ENCODE peak calls at places on chromosomes 6 and 20, in ten cellular contexts. Y is left lung, I is MCF 10A, X is mesothelial cell of epicardium, D is bronchial epithelial cell, J is WERI-Rb-1, N is lower leg skin, E is AG04449, H is GM12865, Z is GM06990. K is an unnamed sample.

GRCh38 chr20:58697867-58698703 is 5.5 kb downstream of the NPEPL1 start:
- DNase-seq in Y (peak; percentile 13), I (no peak), X (no peak), D (no peak), J (no peak), N (no peak), E (no peak), H (no peak), Z (no peak), K (no peak)

GRCh38 chr6:40912158-40912946 is 126.7 kb downstream of the UNC5CL start:
- DNase-seq in Y (no peak), I (peak; percentile 89), X (no peak), D (peak; percentile 91), J (peak; percentile 87), N (no peak), E (no peak), H (peak; percentile 81), Z (no peak), K (peak; percentile 60)

GRCh38 chr20:50121858-50122271 is 8.9 kb upstream of the UBE2V1 start:
- DNase-seq in Y (no peak), I (peak; percentile 35), X (no peak), D (peak; percentile 55), J (no peak), N (no peak), E (no peak), H (no peak), Z (no peak), K (no peak)

GRCh38 chr6:145009691-145010090 is 724.6 kb downstream of the UTRN start:
- DNase-seq in Y (no peak), I (no peak), X (no peak), D (no peak), J (no peak), N (no peak), E (no peak), H (no peak), Z (no peak), K (no peak)

GRCh38 chr20:45059022-45059728 is 41.8 kb downstream of the KCNS1 start:
- DNase-seq in Y (no peak), I (peak; percentile 75), X (no peak), D (peak; percentile 87), J (no peak), N (no peak), E (no peak), H (no peak), Z (no peak), K (no peak)

GRCh38 chr6:85640806-85641205 is 1.9 kb downstream of the SYNCRIP start:
- DNase-seq in Y (no peak), I (no peak), X (no peak), D (no peak), J (no peak), N (no peak), E (no peak), H (no peak), Z (no peak), K (no peak)

GRCh38 chr20:17036546-17036945 is 190.3 kb upstream of the PCSK2 start:
- DNase-seq in Y (no peak), I (no peak), X (no peak), D (no peak), J (no peak), N (no peak), E (no peak), H (no peak), Z (no peak), K (no peak)

GRCh38 chr6:154805288-154805911 is 72.2 kb downstream of the SCAF8 start:
- DNase-seq in Y (no peak), I (peak; percentile 47), X (no peak), D (peak; percentile 43), J (no peak), N (no peak), E (no peak), H (peak; percentile 60), Z (no peak), K (peak; percentile 25)

GRCh38 chr20:59824711-59825562 is 108.5 kb downstream of the SYCP2 start:
- DNase-seq in Y (no peak), I (no peak), X (no peak), D (no peak), J (no peak), N (peak; percentile 11), E (no peak), H (no peak), Z (no peak), K (no peak)

GRCh38 chr6:55578537-55579363 is at the start of gene HMGCLL1:
- DNase-seq in Y (peak; percentile 54), I (peak; percentile 10), X (peak; percentile 35), D (peak; percentile 20), J (peak; percentile 78), N (no peak), E (no peak), H (no peak), Z (peak; percentile 3), K (no peak)

DNA sequence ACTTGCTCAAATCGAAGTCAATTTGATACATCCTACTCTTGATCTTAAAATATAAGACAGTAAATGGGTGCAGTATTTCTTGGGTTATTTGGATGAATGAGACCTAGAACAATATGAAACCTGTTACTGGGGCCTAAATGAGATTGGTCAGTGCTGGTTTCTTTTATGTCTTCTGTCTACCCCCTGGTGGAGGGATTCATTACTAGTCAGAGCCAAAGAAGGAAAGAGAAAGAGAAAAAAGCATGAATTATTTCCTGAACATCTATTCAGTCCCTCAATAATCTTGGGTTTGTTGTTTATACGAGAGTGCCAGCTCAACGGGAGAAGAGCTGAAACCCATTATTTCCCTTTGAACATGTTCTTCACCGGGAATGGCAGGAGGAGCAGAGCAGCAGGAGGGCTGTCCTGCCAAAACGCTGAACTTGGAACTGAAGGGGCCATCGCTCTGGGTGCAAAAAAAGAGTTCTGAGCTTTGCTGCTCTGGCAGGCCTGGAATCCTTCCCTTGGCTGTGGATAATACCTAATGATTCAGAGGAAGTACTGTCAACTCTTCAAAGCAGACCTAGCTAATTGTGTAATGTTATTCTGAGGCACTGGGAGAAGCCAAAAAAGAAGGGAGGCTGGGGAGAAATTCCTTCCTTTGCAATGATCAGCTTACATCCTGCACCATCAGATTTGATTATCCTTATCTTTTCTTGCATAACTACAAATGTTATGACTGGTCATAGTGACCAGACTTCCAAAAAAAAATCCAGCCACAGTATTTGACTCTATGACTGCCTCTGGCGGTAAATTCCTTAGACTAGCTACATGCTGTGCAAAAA is 72.0 kb downstream of the BLOC1S5 start:
- DNase-seq in Y (no peak), I (peak; percentile 52), X (no peak), D (peak; percentile 69), J (no peak), N (no peak), E (peak; percentile 52), H (peak; percentile 79), Z (peak; percentile 37), K (peak; percentile 78)
- TF ChIP-seq CTCF in Y (peak; percentile 36), I (peak; percentile 35), X (peak; percentile 21), D (peak; percentile 10), J (peak; percentile 42), N (no peak), E (peak; percentile 8), H (peak; percentile 47), Z (peak; percentile 65), K (peak; percentile 53)

GRCh38 chr6:39903656-39904055 is 30.6 kb downstream of the MOCS1 start:
- DNase-seq in Y (no peak), I (no peak), X (no peak), D (no peak), J (no peak), N (no peak), E (no peak), H (no peak), Z (no peak), K (no peak)

GRCh38 chr6:39902136-39902535 is 32.1 kb downstream of the MOCS1 start:
- DNase-seq in Y (no peak), I (no peak), X (no peak), D (no peak), J (no peak), N (no peak), E (no peak), H (no peak), Z (no peak), K (no peak)

GRCh38 chr6:39901670-39902069 is 32.6 kb downstream of the MOCS1 start:
- DNase-seq in Y (no peak), I (no peak), X (no peak), D (no peak), J (no peak), N (no peak), E (no peak), H (no peak), Z (no peak), K (no peak)

GRCh38 chr6:39901116-39901655 is 33.1 kb downstream of the MOCS1 start:
- DNase-seq in Y (no peak), I (no peak), X (no peak), D (no peak), J (no peak), N (no peak), E (no peak), H (no peak), Z (no peak), K (no peak)

GRCh38 chr6:39902786-39903465 is 31.3 kb downstream of the MOCS1 start:
- DNase-seq in Y (no peak), I (no peak), X (no peak), D (no peak), J (peak; percentile 48), N (no peak), E (no peak), H (no peak), Z (no peak), K (no peak)
- TF ChIP-seq CTCF in Y (no peak), I (no peak), X (no peak), D (no peak), J (peak; percentile 68), N (no peak), E (no peak), H (no peak), Z (no peak), K (no peak)

GRCh38 chr6:20563377-20563776 is 29.1 kb downstream of the CDKAL1 start:
- DNase-seq in Y (no peak), I (no peak), X (no peak), D (no peak), J (no peak), N (no peak), E (no peak), H (no peak), Z (no peak), K (no peak)
- TF ChIP-seq CTCF in Y (no peak), I (no peak), X (no peak), D (no peak), J (no peak), N (no peak), E (no peak), H (no peak), Z (no peak), K (no peak)

GRCh38 chr6:34792605-34793500 is 970 bp downstream of the BLTP3A start:
- DNase-seq in Y (peak; percentile 43), I (peak; percentile 80), X (no peak), D (peak; percentile 79), J (peak; percentile 41), N (peak; percentile 25), E (no peak), H (peak; percentile 64), Z (peak; percentile 24), K (peak; percentile 62)

GRCh38 chr6:34788111-34788510 is 3.8 kb upstream of the BLTP3A start:
- DNase-seq in Y (no peak), I (no peak), X (no peak), D (no peak), J (no peak), N (no peak), E (no peak), H (no peak), Z (no peak), K (no peak)

GRCh38 chr6:34791842-34792604 is at the start of gene BLTP3A:
- DNase-seq in Y (peak; percentile 74), I (peak; percentile 56), X (peak; percentile 65), D (no peak), J (peak; percentile 87), N (peak; percentile 29), E (no peak), H (peak; percentile 91), Z (peak; percentile 91), K (peak; percentile 97)

GRCh38 chr6:34793877-34794276 is 2.0 kb downstream of the BLTP3A start:
- DNase-seq in Y (no peak), I (no peak), X (no peak), D (no peak), J (no peak), N (no peak), E (no peak), H (no peak), Z (no peak), K (no peak)

GRCh38 chr6:34791164-34791841 is 580 bp upstream of the BLTP3A start:
- DNase-seq in Y (peak; percentile 56), I (peak; percentile 48), X (no peak), D (no peak), J (peak; percentile 86), N (peak; percentile 17), E (no peak), H (peak; percentile 61), Z (no peak), K (peak; percentile 74)
- TF ChIP-seq CTCF in Y (no peak), I (no peak), X (no peak), D (peak; percentile 31), J (peak; percentile 67), N (no peak), E (peak; percentile 28), H (no peak), Z (peak; percentile 46), K (peak; percentile 44)